ENCODE peak calls at places on chromosomes 3 and 15, in four cellular contexts. Q is cardiac muscle cell; G is CD4-positive, alpha-beta T cell; Z is IMR-90. H is an unnamed sample.

GRCh38 chr3:132879651-132880050 is 157.4 kb upstream of the NPHP3 start:
- DNase-seq in Q (peak), G (no peak), Z (no peak), H (no peak)

GRCh38 chr3:43074901-43075689 is 30.8 kb downstream of the POMGNT2 start:
- DNase-seq in Q (no peak), G (no peak), Z (no peak), H (no peak)

GRCh38 chr3:134313839-134314587 is 60.2 kb downstream of the AMOTL2 start:
- DNase-seq in Q (no peak), G (no peak), Z (no peak), H (no peak)

GRCh38 chr15:63484433-63484832 is 20.0 kb upstream of the USP3 start:
- DNase-seq in Q (no peak), G (no peak), Z (no peak), H (no peak)

GRCh38 chr3:177333535-177334495 is 136.5 kb upstream of the TBL1XR1 start:
- DNase-seq in Q (peak), G (no peak), Z (no peak), H (no peak)

GRCh38 chr3:163556804-163557203 is 1521.5 kb downstream of the SI start:
- DNase-seq in Q (no peak), G (no peak), Z (no peak), H (no peak)

GRCh38 chr3:10354373-10355015 is 33.6 kb upstream of the SEC13 start:
- DNase-seq in Q (no peak), G (no peak), Z (peak), H (no peak)

GRCh38 chr15:68268405-68268804 is 9.1 kb upstream of the FEM1B start:
- DNase-seq in Q (no peak), G (no peak), Z (peak), H (no peak)

GRCh38 chr3:33578325-33579180 is 138.3 kb upstream of the UBP1 start:
- DNase-seq in Q (peak), G (no peak), Z (peak), H (no peak)

GRCh38 chr15:92074646-92075045 is 221.1 kb downstream of the SLCO3A1 start:
- DNase-seq in Q (peak), G (no peak), Z (peak), H (no peak)

GRCh38 chr3:45964139-45964538 is 20.9 kb downstream of the CXCR6 start:
- DNase-seq in Q (no peak), G (no peak), Z (no peak), H (no peak)

GRCh38 chr15:68792901-68793766 is 27.6 kb downstream of the ANP32A start:
- DNase-seq in Q (no peak), G (no peak), Z (no peak), H (no peak)

GRCh38 chr3:44648564-44649229 is at the start of gene ZNF35:
- DNase-seq in Q (peak), G (no peak), Z (peak), H (peak)

GRCh38 chr3:111895079-111895478 is 36.0 kb downstream of the PHLDB2 start:
- DNase-seq in Q (peak), G (no peak), Z (peak), H (no peak)

GRCh38 chr3:61828880-61829279 is 267.5 kb downstream of the PTPRG start:
- DNase-seq in Q (no peak), G (no peak), Z (no peak), H (no peak)
- H3K27ac ChIP-seq in Q (no peak), G (no peak), Z (no peak), H (no peak)

GRCh38 chr3:151107701-151108100 is 22.2 kb downstream of the MED12L start:
- DNase-seq in Q (no peak), G (no peak), Z (no peak), H (no peak)

GRCh38 chr3:151112731-151113130 is 27.3 kb downstream of the MED12L start:
- DNase-seq in Q (no peak), G (no peak), Z (no peak), H (no peak)

GRCh38 chr3:151106311-151106710 is 20.8 kb downstream of the MED12L start:
- DNase-seq in Q (no peak), G (no peak), Z (no peak), H (no peak)

GRCh38 chr3:151109401-151109800 is 23.9 kb downstream of the MED12L start:
- DNase-seq in Q (no peak), G (no peak), Z (no peak), H (no peak)

GRCh38 chr3:151107177-151107576 is 21.7 kb downstream of the MED12L start:
- DNase-seq in Q (no peak), G (no peak), Z (no peak), H (no peak)
- H3K27ac ChIP-seq in Q (no peak), G (no peak), Z (no peak), H (no peak)

DNA sequence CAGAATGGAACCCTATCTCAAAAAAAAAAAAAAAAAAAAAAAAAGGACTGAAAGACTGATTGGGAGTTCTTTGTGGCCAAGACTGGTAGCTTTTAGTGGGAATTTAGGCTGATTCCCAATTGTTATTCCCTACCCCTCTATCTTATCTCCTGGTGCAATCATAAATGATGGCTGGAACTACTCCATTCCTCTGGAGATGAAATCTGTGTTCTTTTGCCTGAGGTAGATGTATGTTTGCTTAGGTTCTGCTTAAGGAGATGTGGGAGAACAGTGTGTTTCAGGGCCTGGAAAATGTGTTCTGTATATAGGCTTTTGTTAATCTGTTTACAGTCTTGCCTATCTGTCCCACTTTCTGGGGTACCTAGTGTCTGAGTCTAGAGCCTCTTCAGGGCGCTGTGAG is 19.5 kb downstream of the UBE2Q2 start:
- DNase-seq in Q (no peak), G (no peak), Z (no peak), H (no peak)
- H3K27ac ChIP-seq in Q (no peak), G (no peak), Z (no peak), H (no peak)

DNA sequence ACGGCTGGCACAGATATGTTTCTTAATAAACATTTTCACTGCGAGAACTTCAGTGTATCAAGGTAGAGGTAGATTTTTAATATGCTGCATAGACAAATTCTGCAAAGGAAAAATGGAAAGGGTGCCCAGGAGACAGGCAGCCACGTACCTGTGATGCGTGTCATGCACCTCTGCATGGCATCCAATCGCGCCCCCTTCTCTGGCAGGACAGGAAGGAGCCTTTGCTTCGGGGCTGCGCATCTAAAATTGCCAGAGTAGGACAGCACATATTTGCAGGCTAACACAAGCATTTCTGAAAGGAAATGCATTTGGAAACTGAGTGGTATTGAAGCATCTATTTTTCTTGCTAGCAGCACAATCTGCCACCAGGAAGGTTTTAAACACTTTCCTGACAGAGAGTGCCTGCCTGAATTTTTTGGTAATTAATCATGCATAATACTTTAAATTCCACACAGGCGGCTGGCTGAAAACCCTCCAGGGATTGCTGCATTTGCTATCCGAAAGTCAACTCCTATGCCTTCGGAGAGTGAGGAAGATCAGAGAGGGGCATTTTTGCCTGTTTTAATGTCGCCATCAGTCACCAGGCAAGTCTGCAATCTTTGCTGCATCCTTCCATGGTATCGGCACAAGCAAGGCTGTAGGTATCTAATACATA is 165.1 kb upstream of the ATP10A start:
- DNase-seq in Q (no peak), G (no peak), Z (no peak), H (no peak)
- H3K27ac ChIP-seq in Q (no peak), G (no peak), Z (no peak), H (no peak)

GRCh38 chr3:31978553-31978952 is 2.5 kb downstream of the OSBPL10 start:
- DNase-seq in Q (no peak), G (no peak), Z (no peak), H (no peak)

GRCh38 chr3:31979006-31979697 is 1.9 kb downstream of the OSBPL10 start:
- DNase-seq in Q (no peak), G (no peak), Z (no peak), H (no peak)

GRCh38 chr3:31980530-31981205 is 394 bp downstream of the OSBPL10 start:
- DNase-seq in Q (peak), G (peak), Z (peak), H (no peak)

GRCh38 chr3:31984321-31984720 is 2.8 kb downstream of the ZNF860 start:
- DNase-seq in Q (no peak), G (no peak), Z (no peak), H (no peak)

GRCh38 chr3:31981206-31982181 is at the start of the genes OSBPL10 and ZNF860:
- DNase-seq in Q (peak), G (peak), Z (peak), H (peak)
- H3K27ac ChIP-seq in Q (no peak), G (no peak), Z (peak), H (no peak)

GRCh38 chr3:147301781-147302180 is 104.6 kb downstream of the ZIC4 start:
- DNase-seq in Q (no peak), G (no peak), Z (no peak), H (no peak)
- H3K27ac ChIP-seq in Q (no peak), G (no peak), Z (no peak), H (no peak)

GRCh38 chr3:82654708-82655107 is 893.3 kb upstream of the GBE1 start:
- DNase-seq in Q (no peak), G (no peak), Z (no peak), H (no peak)
- H3K27ac ChIP-seq in Q (no peak), G (no peak), Z (no peak), H (no peak)

GRCh38 chr15:43253431-43254403 is 13.0 kb downstream of the TGM5 start:
- DNase-seq in Q (peak), G (no peak), Z (peak), H (no peak)
- H3K27ac ChIP-seq in Q (no peak), G (no peak), Z (no peak), H (no peak)

GRCh38 chr15:88898736-88899135 is 3.4 kb upstream of the HAPLN3 start:
- DNase-seq in Q (no peak), G (no peak), Z (no peak), H (no peak)
- H3K27ac ChIP-seq in Q (peak), G (no peak), Z (no peak), H (no peak)

H was measured in K562.